ENCODE peak calls at places on chromosomes 7 and 10, in four cellular contexts. O is GM13977; U is effector CD4-positive, alpha-beta T cell; S is NCI-H1105. M is an unnamed sample.

GRCh38 chr7:142855401-142855743 is 496 bp downstream of the EPHB6 start:
- DNase-seq in O (no peak), U (no peak), S (peak), M (no peak)

GRCh38 chr7:85875398-85875797 is 688.5 kb upstream of the SEMA3D start:
- DNase-seq in U (no peak), O (no peak), S (no peak), M (no peak)

GRCh38 chr10:71569775-71570588 is 149.6 kb downstream of the C10orf105 start:
- DNase-seq in S (peak), U (peak), O (peak), M (peak)

GRCh38 chr7:105580022-105580740 is 1.1 kb downstream of the EFCAB10 start:
- DNase-seq in S (no peak), U (no peak), O (no peak), M (no peak)

GRCh38 chr10:106493166-106493565 is 671.3 kb downstream of the SORCS1 start:
- DNase-seq in U (no peak), O (no peak), S (no peak), M (no peak)

GRCh38 chr7:155007947-155008346 is 5.0 kb upstream of the PAXIP1 start:
- DNase-seq in U (peak), S (no peak), O (no peak), M (no peak)

GRCh38 chr10:30454744-30455498 is 20.9 kb downstream of the MAP3K8 start:
- DNase-seq in U (no peak), S (no peak), O (no peak), M (no peak)

GRCh38 chr7:38545977-38546376 is 85.2 kb downstream of the AMPH start:
- DNase-seq in S (no peak), U (no peak), O (no peak), M (no peak)

GRCh38 chr7:117872565-117873055 is 631 bp downstream of the CTTNBP2 start:
- DNase-seq in U (no peak), O (peak), S (no peak), M (no peak)

GRCh38 chr10:31475514-31475913 is 156.5 kb downstream of the ZEB1 start:
- DNase-seq in U (no peak), S (no peak), O (no peak), M (no peak)

GRCh38 chr10:12958546-12959110 is 42.9 kb downstream of the CCDC3 start:
- DNase-seq in U (no peak), S (no peak), O (no peak), M (no peak)

GRCh38 chr7:55188590-55189446 is 170.0 kb downstream of the EGFR start:
- DNase-seq in O (no peak), U (no peak), S (no peak), M (no peak)

GRCh38 chr10:77793831-77794230 is 132.7 kb downstream of the DLG5 start:
- DNase-seq in O (no peak), U (no peak), S (no peak), M (no peak)

GRCh38 chr10:68212721-68213352 is 19.1 kb downstream of the ATOH7 start:
- DNase-seq in U (no peak), S (peak), O (peak), M (no peak)

GRCh38 chr7:52911795-52912194 is 123.6 kb upstream of the POM121L12 start:
- DNase-seq in U (no peak), S (no peak), O (no peak), M (no peak)

GRCh38 chr7:100122067-100122466 is 2.6 kb downstream of the CNPY4 start:
- DNase-seq in S (peak), U (no peak), O (no peak), M (no peak)

GRCh38 chr10:96714856-96715255 is 5.5 kb downstream of the PIK3AP1 start:
- DNase-seq in O (no peak), S (no peak), U (no peak), M (no peak)

M was measured in kidney glomerular epithelial cell.